ENCODE peak calls at places on chromosomes 16 and 17, in five cellular contexts. J is prostate gland, X is cardiac fibroblast, P is body of pancreas, E is ascending aorta. D is an unnamed sample.

GRCh38 chr16:80899804-80900592 is 95.6 kb upstream of the CDYL2 start:
- DNase-seq in J (peak; percentile 92), X (peak; percentile 99), P (peak; percentile 91), E (peak; percentile 96), D (peak; percentile 64)

GRCh38 chr17:4900231-4901107 is 1.1 kb downstream of the C17orf107 start:
- DNase-seq in J (no peak), X (no peak), P (no peak), E (peak; percentile 76), D (no peak)

GRCh38 chr16:75340715-75341500 is 89.5 kb upstream of the BCAR1 start:
- DNase-seq in J (no peak), X (peak; percentile 51), P (no peak), E (no peak), D (no peak)

GRCh38 chr16:85172465-85173071 is 60.3 kb upstream of the CIBAR2 start:
- DNase-seq in J (no peak), X (no peak), P (peak; percentile 81), E (no peak), D (no peak)

GRCh38 chr17:31320231-31320630 is 1.2 kb downstream of the EVI2A start:
- DNase-seq in J (no peak), X (no peak), P (no peak), E (no peak), D (no peak)

GRCh38 chr16:57258226-57258909 is 13.3 kb downstream of the ARL2BP start:
- DNase-seq in J (no peak), X (no peak), P (peak; percentile 10), E (peak; percentile 49), D (no peak)

GRCh38 chr16:83954577-83955016 is 1.6 kb downstream of the OSGIN1 start:
- DNase-seq in J (no peak), X (peak; percentile 39), P (peak; percentile 84), E (peak; percentile 91), D (no peak)

GRCh38 chr17:76797441-76797840 is 59.5 kb downstream of the MFSD11 start:
- DNase-seq in J (no peak), X (no peak), P (no peak), E (no peak), D (no peak)

GRCh38 chr16:3788711-3789374 is 71.5 kb upstream of the TRAP1 start:
- DNase-seq in J (no peak), X (no peak), P (no peak), E (no peak), D (no peak)

GRCh38 chr16:4200000-4200780 is 41.7 kb downstream of the SRL start:
- DNase-seq in J (peak; percentile 69), X (peak; percentile 72), P (peak; percentile 77), E (peak; percentile 84), D (no peak)

GRCh38 chr16:29760567-29761279 is 14.9 kb upstream of the C16orf54 start:
- DNase-seq in J (no peak), X (no peak), P (no peak), E (no peak), D (no peak)

GRCh38 chr16:29761882-29762281 is 16.1 kb upstream of the C16orf54 start:
- DNase-seq in J (no peak), X (no peak), P (no peak), E (no peak), D (no peak)

GRCh38 chr16:29756654-29757053 is 10.9 kb upstream of the C16orf54 start:
- DNase-seq in J (no peak), X (peak; percentile 36), P (no peak), E (no peak), D (no peak)

GRCh38 chr16:29753516-29753915 is 7.7 kb upstream of the C16orf54 start:
- DNase-seq in J (no peak), X (no peak), P (no peak), E (no peak), D (no peak)

GRCh38 chr16:29757950-29758466 is 12.2 kb upstream of the C16orf54 start:
- DNase-seq in J (no peak), X (peak; percentile 88), P (no peak), E (no peak), D (peak; percentile 59)
- TF ChIP-seq CTCF in J (no peak), X (no peak), P (no peak), E (no peak), D (peak; percentile 30)

GRCh38 chr16:48062681-48063080 is 93.1 kb downstream of the ABCC12 start:
- DNase-seq in J (no peak), X (no peak), P (no peak), E (no peak), D (no peak)

GRCh38 chr16:48064971-48065370 is 90.8 kb downstream of the ABCC12 start:
- DNase-seq in J (no peak), X (no peak), P (no peak), E (no peak), D (no peak)

GRCh38 chr16:48067388-48067787 is 88.4 kb downstream of the ABCC12 start:
- DNase-seq in J (no peak), X (no peak), P (no peak), E (no peak), D (no peak)
- H3K4me3 ChIP-seq in J (no peak overlapping the region), X (no peak overlapping the region), P (no peak overlapping the region), E (no peak overlapping the region), D (no peak overlapping the region)

GRCh38 chr16:68395806-68396205 is 52.5 kb downstream of the SMPD3 start:
- DNase-seq in J (no peak), X (no peak), P (no peak), E (no peak), D (no peak)

GRCh38 chr16:68397710-68398171 is 50.6 kb downstream of the SMPD3 start:
- DNase-seq in J (no peak), X (no peak), P (no peak), E (no peak), D (no peak)

GRCh38 chr16:68399456-68399855 is 48.9 kb downstream of the SMPD3 start:
- DNase-seq in J (no peak), X (no peak), P (no peak), E (no peak), D (no peak)

GRCh38 chr16:68395167-68395786 is 53.0 kb downstream of the SMPD3 start:
- DNase-seq in J (no peak), X (no peak), P (no peak), E (no peak), D (no peak)

DNA sequence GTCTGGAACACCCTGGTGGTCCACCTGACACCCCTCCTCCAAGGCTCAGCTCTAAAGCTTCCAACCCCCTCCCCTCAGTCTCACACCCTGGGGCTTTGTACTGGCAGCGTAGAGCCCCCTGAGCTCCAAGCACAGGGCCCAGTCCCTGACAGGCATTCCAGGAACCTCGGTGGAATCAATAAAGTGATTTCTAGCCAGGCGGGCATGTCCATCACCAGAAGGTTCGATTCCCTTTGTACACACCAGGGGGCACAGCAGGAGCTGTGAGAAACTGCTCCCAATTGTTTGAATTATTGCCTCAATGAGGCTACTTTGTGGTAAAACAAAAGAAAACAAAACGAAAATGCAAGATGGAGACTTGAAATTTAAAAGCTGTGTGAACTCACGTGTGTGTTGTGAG is 51.8 kb downstream of the SMPD3 start:
- DNase-seq in J (peak; percentile 50), X (peak; percentile 47), P (peak; percentile 82), E (no peak), D (peak; percentile 31)
- TF ChIP-seq CTCF in J (peak; percentile 87), X (peak; percentile 76), P (peak; percentile 96), E (no peak), D (peak; percentile 82)

GRCh38 chr16:51150159-51150893 is 744 bp downstream of the SALL1 start:
- DNase-seq in J (no peak), X (no peak), P (no peak), E (no peak), D (no peak)
- H3K4me3 ChIP-seq in J (peak overlapping the region; percentile 32), X (peak overlapping the region; percentile 74), P (no peak overlapping the region), E (peak overlapping the region; percentile 47), D (peak overlapping the region; percentile 92)

DNA sequence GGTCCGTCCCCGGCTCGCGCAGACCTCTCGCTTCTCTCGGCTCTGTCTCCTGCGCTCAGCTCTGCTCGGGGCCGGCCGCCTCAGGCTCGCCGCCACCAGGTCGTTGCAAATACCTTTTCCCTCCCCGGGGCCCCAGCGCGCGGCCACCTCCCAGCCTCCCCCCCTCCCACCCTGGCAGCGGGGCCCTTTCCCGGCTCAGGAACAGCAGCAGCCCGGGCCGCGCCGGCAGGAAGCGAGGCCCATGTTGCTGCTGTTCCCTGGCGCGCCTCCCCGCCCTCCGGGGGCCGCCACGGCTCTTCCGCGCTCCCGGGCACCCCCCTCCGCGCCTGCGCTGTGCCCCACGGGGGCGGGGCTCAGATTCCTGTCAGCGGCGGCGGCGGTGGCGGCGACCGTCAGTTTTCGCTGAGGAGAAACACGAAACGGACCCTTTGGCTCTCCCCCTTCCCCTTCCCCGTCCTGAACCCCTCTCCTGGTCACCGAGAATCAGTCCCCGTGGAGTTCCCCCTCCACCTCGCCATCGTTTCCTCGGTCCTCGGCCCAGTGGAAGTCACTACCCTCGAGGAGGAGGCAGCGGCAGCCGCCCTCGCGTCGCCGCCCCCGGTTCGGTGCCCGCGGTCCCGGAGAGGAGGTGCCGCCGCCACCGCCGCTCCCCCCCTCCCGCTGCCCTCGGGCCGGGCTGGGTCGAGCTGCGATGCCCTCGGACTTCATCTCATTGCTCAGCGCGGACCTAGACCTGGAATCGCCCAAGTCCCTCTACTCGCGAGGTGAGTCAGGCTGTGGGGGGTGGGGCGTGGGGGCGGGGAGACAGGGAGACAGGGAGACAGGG is at the start of gene NFAT5:
- DNase-seq in J (peak; percentile 88), X (peak; percentile 91), P (peak; percentile 93), E (peak; percentile 94), D (peak; percentile 23)
- TF ChIP-seq CTCF in J (peak; percentile 21), X (no peak), P (no peak), E (peak; percentile 20), D (no peak)

D was measured in AG09309.